ENCODE peak calls at places on chromosomes 4 and X, in nine cellular contexts. N, D, M, R, B, I, X, F and T are unnamed samples.

GRCh38 chrX:15853586-15854079 is 980 bp downstream of the AP1S2 start:
- DNase-seq in N (no peak), D (no peak), M (no peak), R (no peak), B (no peak), I (no peak), X (no peak), F (no peak), T (no peak)

GRCh38 chr4:176478076-176478475 is 158.3 kb downstream of the SPCS3 start:
- DNase-seq in N (no peak), D (peak; percentile 30), M (no peak), R (no peak), B (no peak), I (no peak), X (peak; percentile 52), F (no peak), T (no peak)

GRCh38 chr4:41214158-41215146 is at the start of gene APBB2:
- DNase-seq in N (peak; percentile 96), D (peak; percentile 97), M (peak; percentile 96), R (peak; percentile 94), B (peak; percentile 96), I (peak; percentile 95), X (peak; percentile 96), F (peak; percentile 27), T (peak; percentile 96)

GRCh38 chr4:6333301-6334202 is 63.9 kb downstream of the WFS1 start:
- DNase-seq in N (no peak), D (no peak), M (no peak), R (no peak), B (no peak), I (no peak), X (peak; percentile 38), F (no peak), T (no peak)

GRCh38 chr4:115325836-115326235 is 212.4 kb upstream of the NDST4 start:
- DNase-seq in N (no peak), D (no peak), M (no peak), R (no peak), B (no peak), I (no peak), X (no peak), F (no peak), T (no peak)

GRCh38 chrX:22300130-22300529 is 27.4 kb downstream of the CBLL2 start:
- DNase-seq in N (peak; percentile 13), D (peak; percentile 67), M (no peak), R (no peak), B (no peak), I (no peak), X (peak; percentile 21), F (no peak), T (peak; percentile 47)

GRCh38 chr4:102268355-102268754 is 76.9 kb downstream of the SLC39A8 start:
- DNase-seq in N (no peak), D (no peak), M (no peak), R (no peak), B (no peak), I (no peak), X (no peak), F (no peak), T (no peak)

GRCh38 chr4:142846105-142846728 is at the start of gene INPP4B:
- DNase-seq in N (peak; percentile 28), D (peak; percentile 65), M (no peak), R (peak; percentile 34), B (peak; percentile 53), I (peak; percentile 41), X (peak; percentile 33), F (no peak), T (peak; percentile 58)

GRCh38 chr4:94523617-94524016 is 71.9 kb downstream of the PDLIM5 start:
- DNase-seq in N (no peak), D (peak; percentile 59), M (no peak), R (no peak), B (no peak), I (no peak), X (no peak), F (no peak), T (no peak)

GRCh38 chr4:94525993-94526740 is 74.4 kb downstream of the PDLIM5 start:
- DNase-seq in N (no peak), D (peak; percentile 43), M (no peak), R (no peak), B (no peak), I (no peak), X (no peak), F (no peak), T (no peak)

GRCh38 chr4:94519925-94520789 is 68.4 kb downstream of the PDLIM5 start:
- DNase-seq in N (no peak), D (no peak), M (no peak), R (no peak), B (no peak), I (no peak), X (no peak), F (no peak), T (no peak)

GRCh38 chr4:94519019-94519418 is 67.3 kb downstream of the PDLIM5 start:
- DNase-seq in N (no peak), D (no peak), M (no peak), R (no peak), B (no peak), I (no peak), X (no peak), F (no peak), T (no peak)

GRCh38 chr4:94523033-94523590 is 71.4 kb downstream of the PDLIM5 start:
- DNase-seq in N (no peak), D (no peak), M (no peak), R (no peak), B (no peak), I (no peak), X (no peak), F (no peak), T (no peak)
- H3K4me3 ChIP-seq in N (no peak overlapping the region), D (no peak overlapping the region), M (no peak overlapping the region), R (no peak overlapping the region), B (no peak overlapping the region), I (no peak overlapping the region), X (no peak overlapping the region), F (no peak overlapping the region), T (no peak overlapping the region)

GRCh38 chrX:116241001-116241400 is 70.5 kb downstream of the AGTR2 start:
- DNase-seq in N (no peak), D (no peak), M (no peak), R (no peak), B (no peak), I (no peak), X (no peak), F (no peak), T (no peak)

GRCh38 chrX:116240446-116240845 is 69.9 kb downstream of the AGTR2 start:
- DNase-seq in N (no peak), D (no peak), M (no peak), R (no peak), B (no peak), I (no peak), X (no peak), F (no peak), T (no peak)

GRCh38 chrX:116238866-116239265 is 68.3 kb downstream of the AGTR2 start:
- DNase-seq in N (no peak), D (no peak), M (no peak), R (no peak), B (no peak), I (no peak), X (no peak), F (no peak), T (no peak)

GRCh38 chrX:116239944-116240391 is 69.4 kb downstream of the AGTR2 start:
- DNase-seq in N (no peak), D (no peak), M (no peak), R (no peak), B (no peak), I (no peak), X (no peak), F (no peak), T (no peak)

DNA sequence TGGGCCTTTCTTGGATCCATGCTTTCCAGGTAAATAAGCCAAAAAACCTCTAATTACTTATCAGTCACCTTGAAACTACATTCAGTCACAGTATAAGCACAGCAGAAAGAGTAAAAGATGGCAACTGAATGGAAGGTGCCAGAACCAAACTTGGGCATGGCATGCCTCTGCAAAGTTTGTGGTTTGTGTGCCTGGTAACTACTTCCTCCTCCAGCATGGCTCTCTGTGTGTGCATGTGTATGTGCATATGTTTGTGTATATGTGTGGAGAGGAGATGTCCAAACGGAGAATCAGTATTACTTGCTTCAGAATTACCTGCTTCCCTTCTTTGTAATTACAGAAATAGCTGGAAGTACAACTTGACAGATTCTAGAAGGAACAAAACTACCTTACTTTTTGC is 67.5 kb downstream of the AGTR2 start:
- DNase-seq in N (no peak), D (no peak), M (no peak), R (no peak), B (no peak), I (no peak), X (no peak), F (no peak), T (no peak)
- H3K4me1 ChIP-seq in N (no peaks in the 10 kb centered on the region), D (no peaks in the 10 kb centered on the region), M (no peaks in the 10 kb centered on the region), R (no peaks in the 10 kb centered on the region), B (no peaks in the 10 kb centered on the region), I (no peaks in the 10 kb centered on the region), X (no peaks in the 10 kb centered on the region), F (peaks cover 3% of the 10 kb centered on the region), T (no peaks in the 10 kb centered on the region)

DNA sequence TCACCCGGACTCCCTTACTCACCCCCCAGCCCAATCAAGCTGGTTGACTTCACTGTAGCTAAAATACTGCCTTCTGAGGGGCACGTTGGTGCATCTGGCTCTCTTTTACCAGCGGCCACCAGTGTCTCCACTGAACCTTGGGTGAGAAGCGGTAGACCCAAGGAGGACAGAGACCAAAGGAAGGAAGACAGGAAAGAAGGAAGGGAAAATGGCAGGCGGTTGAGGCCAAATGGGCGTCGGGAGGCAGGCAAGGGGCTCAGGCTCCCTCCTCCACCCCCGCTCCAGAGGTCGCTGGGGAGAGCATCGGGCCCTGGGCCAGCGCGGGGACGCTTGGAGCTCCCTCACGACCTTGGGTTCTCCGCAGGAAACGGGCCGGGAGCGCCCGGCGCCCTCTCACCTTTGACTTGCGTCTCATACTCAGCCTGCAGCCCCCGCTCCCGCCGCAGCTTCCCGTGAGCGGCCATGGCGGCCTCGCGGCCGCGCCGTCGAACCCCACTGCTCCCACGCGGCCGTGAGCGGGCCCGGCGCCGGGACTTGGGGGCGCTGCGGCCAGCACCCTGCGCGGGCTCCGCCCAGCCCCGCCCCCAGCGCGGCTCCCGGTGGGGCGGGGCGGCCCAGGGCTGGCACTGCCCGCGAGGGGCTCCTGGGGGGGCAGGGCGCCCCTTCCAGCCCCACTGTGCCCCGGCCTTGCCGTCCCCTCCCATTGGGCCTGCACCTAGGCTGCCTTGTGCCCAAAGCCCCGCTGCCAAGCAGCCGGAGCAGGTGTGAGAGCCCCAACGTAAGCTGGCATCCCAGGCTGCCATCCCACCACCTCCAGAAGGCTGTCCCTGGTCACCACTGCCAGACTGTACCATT is at the start of gene ARHGAP4:
- DNase-seq in N (no peak), D (no peak), M (no peak), R (no peak), B (no peak), I (no peak), X (no peak), F (no peak), T (no peak)
- TF ChIP-seq POLR2A in N (no peak), D (no peak), M (no peak), R (no peak), B (no peak), I (no peak), X (no peak), F (no peak), T (no peak)

GRCh38 chr4:140980426-140981200 is 152.7 kb downstream of the RNF150 start:
- DNase-seq in N (no peak), D (no peak), M (no peak), R (no peak), B (no peak), I (no peak), X (no peak), F (no peak), T (no peak)

GRCh38 chr4:140989944-140990343 is 143.3 kb downstream of the RNF150 start:
- DNase-seq in N (no peak), D (no peak), M (no peak), R (no peak), B (no peak), I (no peak), X (no peak), F (no peak), T (no peak)

GRCh38 chr4:140982613-140983340 is 150.5 kb downstream of the RNF150 start:
- DNase-seq in N (peak; percentile 66), D (peak; percentile 41), M (no peak), R (no peak), B (no peak), I (no peak), X (no peak), F (no peak), T (no peak)

DNA sequence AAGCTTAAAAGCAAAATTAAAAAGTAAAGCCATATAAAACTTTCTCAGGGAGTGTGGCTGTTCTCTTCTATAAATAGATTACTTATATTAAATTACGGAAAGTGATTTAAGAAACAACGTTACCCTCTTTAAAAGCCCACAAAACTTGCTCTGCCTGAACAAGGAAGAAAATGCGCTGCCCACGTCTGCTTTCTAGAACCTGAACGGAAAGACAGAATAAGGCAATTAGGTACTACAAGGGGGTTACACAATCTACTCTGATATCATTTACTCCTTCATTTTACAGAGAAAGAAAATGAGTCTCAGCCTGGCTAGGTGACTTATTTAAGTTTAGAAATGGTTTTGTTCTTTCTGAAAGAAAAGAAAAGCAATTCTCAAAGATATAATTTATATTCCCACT is 147.2 kb downstream of the RNF150 start:
- DNase-seq in N (no peak), D (no peak), M (no peak), R (no peak), B (no peak), I (no peak), X (no peak), F (no peak), T (no peak)
- H3K4me3 ChIP-seq in N (no peak overlapping the region), D (no peak overlapping the region), M (no peak overlapping the region), R (no peak overlapping the region), B (no peak overlapping the region), I (no peak overlapping the region), X (no peak overlapping the region), F (no peak overlapping the region), T (no peak overlapping the region)